ENCODE peak calls at places on chromosomes 5 and 9, in five cellular contexts. L, C, V, H and B are unnamed samples.

GRCh38 chr5:322281-322941 is 897 bp downstream of the AHRR start:
- DNase-seq in L (no peak), H (no peak), V (peak; percentile 24), C (peak; percentile 59), B (no peak)

GRCh38 chr9:127386981-127387380 is 10.0 kb upstream of the SLC2A8 start:
- DNase-seq in H (no peak), C (no peak), L (no peak), V (no peak), B (no peak)

GRCh38 chr5:115389799-115390382 is 93.4 kb upstream of the CCDC112 start:
- DNase-seq in H (no peak), V (no peak), C (peak; percentile 78), L (no peak), B (peak; percentile 51)

GRCh38 chr5:117454716-117455212 is 880.1 kb upstream of the SEMA6A start:
- DNase-seq in H (no peak), C (peak; percentile 74), V (peak; percentile 33), L (peak; percentile 79), B (peak; percentile 71)

GRCh38 chr5:139658928-139659667 is 10.9 kb downstream of the CXXC5 start:
- DNase-seq in C (peak; percentile 57), V (no peak), H (no peak), L (peak; percentile 50), B (peak; percentile 68)

GRCh38 chr5:176337913-176338312 is 23.7 kb downstream of the KIAA1191 start:
- DNase-seq in V (no peak), C (no peak), H (no peak), L (no peak), B (no peak)

GRCh38 chr9:15873573-15874177 is 320.8 kb downstream of the CCDC171 start:
- DNase-seq in V (no peak), L (peak; percentile 60), C (peak; percentile 65), H (peak; percentile 8), B (peak; percentile 73)

GRCh38 chr5:513216-514100 is 10.8 kb downstream of the SLC9A3 start:
- DNase-seq in C (no peak), L (no peak), V (no peak), H (no peak), B (peak; percentile 38)

GRCh38 chr5:93096561-93096960 is 484.5 kb downstream of the NR2F1-AS1 start:
- DNase-seq in C (no peak), V (no peak), L (no peak), H (no peak), B (no peak)